ENCODE peak calls at places on chromosomes 12 and 14, in ten cellular contexts. One of them, this sample, is unnamed.

GRCh38 chr14:103538291-103539055 is 9.5 kb downstream of the TRMT61A start:
- DNase-seq in GM12864: no peak
- DNase-seq in NCI-H2081: no peak
- DNase-seq in hippocampal formation: no peak
- DNase-seq in H54: no peak
- DNase-seq in fibroblast of mammary gland: no peak
- DNase-seq in stimulated activated CD4-positive, alpha-beta T cell treated with anti-CD3 and anti-CD28 coated beads, Interleukin-4, amount 100 ng/mL, for 48 hours: no peak
- DNase-seq in fibroblast of lung: no peak
- DNase-seq in NCI-H2107: no peak
- DNase-seq in cardiac fibroblast: no peak
- DNase-seq in this sample: no peak

GRCh38 chr12:128365831-128366231 is 98.9 kb downstream of the TMEM132C start:
- DNase-seq in GM12864: no peak
- DNase-seq in NCI-H2081: no peak
- DNase-seq in hippocampal formation: peak; percentile 10
- DNase-seq in H54: no peak
- DNase-seq in fibroblast of mammary gland: no peak
- DNase-seq in stimulated activated CD4-positive, alpha-beta T cell treated with anti-CD3 and anti-CD28 coated beads, Interleukin-4, amount 100 ng/mL, for 48 hours: no peak
- DNase-seq in fibroblast of lung: no peak
- DNase-seq in NCI-H2107: no peak
- DNase-seq in cardiac fibroblast: no peak
- DNase-seq in this sample: no peak

GRCh38 chr12:18415227-18415626 is 153.9 kb downstream of the PIK3C2G start:
- DNase-seq in GM12864: no peak
- DNase-seq in NCI-H2081: no peak
- DNase-seq in hippocampal formation: no peak
- DNase-seq in H54: no peak
- DNase-seq in fibroblast of mammary gland: no peak
- DNase-seq in stimulated activated CD4-positive, alpha-beta T cell treated with anti-CD3 and anti-CD28 coated beads, Interleukin-4, amount 100 ng/mL, for 48 hours: no peak
- DNase-seq in fibroblast of lung: no peak
- DNase-seq in NCI-H2107: no peak
- DNase-seq in cardiac fibroblast: no peak
- DNase-seq in this sample: no peak

GRCh38 chr14:99064262-99064954 is 207.6 kb downstream of the BCL11B start:
- DNase-seq in GM12864: no peak
- DNase-seq in NCI-H2081: no peak
- DNase-seq in hippocampal formation: no peak
- DNase-seq in H54: no peak
- DNase-seq in fibroblast of mammary gland: no peak
- DNase-seq in stimulated activated CD4-positive, alpha-beta T cell treated with anti-CD3 and anti-CD28 coated beads, Interleukin-4, amount 100 ng/mL, for 48 hours: no peak
- DNase-seq in fibroblast of lung: peak; percentile 44
- DNase-seq in NCI-H2107: no peak
- DNase-seq in cardiac fibroblast: no peak
- DNase-seq in this sample: no peak

GRCh38 chr14:102389261-102389660 is 26.5 kb downstream of the TECPR2 start:
- DNase-seq in GM12864: no peak
- DNase-seq in NCI-H2081: no peak
- DNase-seq in hippocampal formation: no peak
- DNase-seq in H54: no peak
- DNase-seq in fibroblast of mammary gland: no peak
- DNase-seq in stimulated activated CD4-positive, alpha-beta T cell treated with anti-CD3 and anti-CD28 coated beads, Interleukin-4, amount 100 ng/mL, for 48 hours: no peak
- DNase-seq in fibroblast of lung: no peak
- DNase-seq in NCI-H2107: no peak
- DNase-seq in cardiac fibroblast: no peak
- DNase-seq in this sample: no peak

GRCh38 chr12:63846249-63846967 is 1.9 kb downstream of the SRGAP1 start:
- DNase-seq in GM12864: no peak
- DNase-seq in NCI-H2081: peak; percentile 32
- DNase-seq in hippocampal formation: no peak
- DNase-seq in H54: no peak
- DNase-seq in fibroblast of mammary gland: peak; percentile 25
- DNase-seq in stimulated activated CD4-positive, alpha-beta T cell treated with anti-CD3 and anti-CD28 coated beads, Interleukin-4, amount 100 ng/mL, for 48 hours: no peak
- DNase-seq in fibroblast of lung: no peak
- DNase-seq in NCI-H2107: no peak
- DNase-seq in cardiac fibroblast: no peak
- DNase-seq in this sample: no peak

GRCh38 chr14:101074124-101075024 is 170.9 kb upstream of the RTL1 start:
- DNase-seq in GM12864: no peak
- DNase-seq in NCI-H2081: no peak
- DNase-seq in hippocampal formation: no peak
- DNase-seq in H54: no peak
- DNase-seq in fibroblast of mammary gland: no peak
- DNase-seq in stimulated activated CD4-positive, alpha-beta T cell treated with anti-CD3 and anti-CD28 coated beads, Interleukin-4, amount 100 ng/mL, for 48 hours: no peak
- DNase-seq in fibroblast of lung: no peak
- DNase-seq in NCI-H2107: no peak
- DNase-seq in cardiac fibroblast: no peak
- DNase-seq in this sample: no peak

GRCh38 chr12:118137148-118137678 is 1.3 kb downstream of the PEBP1 start:
- DNase-seq in GM12864: no peak
- DNase-seq in NCI-H2081: no peak
- DNase-seq in hippocampal formation: no peak
- DNase-seq in H54: no peak
- DNase-seq in fibroblast of mammary gland: no peak
- DNase-seq in stimulated activated CD4-positive, alpha-beta T cell treated with anti-CD3 and anti-CD28 coated beads, Interleukin-4, amount 100 ng/mL, for 48 hours: no peak
- DNase-seq in fibroblast of lung: no peak
- DNase-seq in NCI-H2107: no peak
- DNase-seq in cardiac fibroblast: no peak
- DNase-seq in this sample: no peak

GRCh38 chr12:39905152-39905551 is 200.7 kb downstream of the SLC2A13 start:
- DNase-seq in GM12864: no peak
- DNase-seq in NCI-H2081: no peak
- DNase-seq in hippocampal formation: peak; percentile 28
- DNase-seq in H54: no peak
- DNase-seq in fibroblast of mammary gland: peak; percentile 86
- DNase-seq in stimulated activated CD4-positive, alpha-beta T cell treated with anti-CD3 and anti-CD28 coated beads, Interleukin-4, amount 100 ng/mL, for 48 hours: no peak
- DNase-seq in fibroblast of lung: peak; percentile 64
- DNase-seq in NCI-H2107: no peak
- DNase-seq in cardiac fibroblast: peak; percentile 39
- DNase-seq in this sample: peak; percentile 77

GRCh38 chr12:66279127-66279712 is 23.1 kb upstream of the HELB start:
- DNase-seq in GM12864: no peak
- DNase-seq in NCI-H2081: no peak
- DNase-seq in hippocampal formation: no peak
- DNase-seq in H54: no peak
- DNase-seq in fibroblast of mammary gland: peak; percentile 29
- DNase-seq in stimulated activated CD4-positive, alpha-beta T cell treated with anti-CD3 and anti-CD28 coated beads, Interleukin-4, amount 100 ng/mL, for 48 hours: no peak
- DNase-seq in fibroblast of lung: peak; percentile 7
- DNase-seq in NCI-H2107: peak; percentile 7
- DNase-seq in cardiac fibroblast: peak; percentile 41
- DNase-seq in this sample: no peak

GRCh38 chr14:33475623-33476022 is 475.3 kb downstream of the EGLN3 start:
- DNase-seq in GM12864: peak; percentile 7
- DNase-seq in NCI-H2081: peak; percentile 65
- DNase-seq in hippocampal formation: peak; percentile 29
- DNase-seq in H54: peak; percentile 2
- DNase-seq in fibroblast of mammary gland: peak; percentile 17
- DNase-seq in stimulated activated CD4-positive, alpha-beta T cell treated with anti-CD3 and anti-CD28 coated beads, Interleukin-4, amount 100 ng/mL, for 48 hours: peak; percentile 1
- DNase-seq in fibroblast of lung: peak; percentile 41
- DNase-seq in NCI-H2107: peak; percentile 70
- DNase-seq in cardiac fibroblast: peak; percentile 57
- DNase-seq in this sample: no peak

GRCh38 chr14:92719421-92719820 is 29.0 kb downstream of the LGMN start:
- DNase-seq in GM12864: no peak
- DNase-seq in NCI-H2081: no peak
- DNase-seq in hippocampal formation: no peak
- DNase-seq in H54: no peak
- DNase-seq in fibroblast of mammary gland: peak; percentile 89
- DNase-seq in stimulated activated CD4-positive, alpha-beta T cell treated with anti-CD3 and anti-CD28 coated beads, Interleukin-4, amount 100 ng/mL, for 48 hours: no peak
- DNase-seq in fibroblast of lung: no peak
- DNase-seq in NCI-H2107: no peak
- DNase-seq in cardiac fibroblast: peak; percentile 78
- DNase-seq in this sample: no peak

GRCh38 chr14:101707285-101707842 is 54.1 kb upstream of the PPP2R5C start:
- DNase-seq in GM12864: peak; percentile 57
- DNase-seq in NCI-H2081: peak; percentile 80
- DNase-seq in hippocampal formation: peak; percentile 75
- DNase-seq in H54: peak; percentile 61
- DNase-seq in fibroblast of mammary gland: peak; percentile 83
- DNase-seq in stimulated activated CD4-positive, alpha-beta T cell treated with anti-CD3 and anti-CD28 coated beads, Interleukin-4, amount 100 ng/mL, for 48 hours: peak; percentile 32
- DNase-seq in fibroblast of lung: peak; percentile 73
- DNase-seq in NCI-H2107: peak; percentile 83
- DNase-seq in cardiac fibroblast: peak; percentile 90
- DNase-seq in this sample: peak; percentile 59

GRCh38 chr14:66610154-66610563 is 102.2 kb downstream of the GPHN start:
- DNase-seq in GM12864: no peak
- DNase-seq in NCI-H2081: no peak
- DNase-seq in hippocampal formation: no peak
- DNase-seq in H54: no peak
- DNase-seq in fibroblast of mammary gland: peak; percentile 29
- DNase-seq in stimulated activated CD4-positive, alpha-beta T cell treated with anti-CD3 and anti-CD28 coated beads, Interleukin-4, amount 100 ng/mL, for 48 hours: no peak
- DNase-seq in fibroblast of lung: no peak
- DNase-seq in NCI-H2107: no peak
- DNase-seq in cardiac fibroblast: peak; percentile 40
- DNase-seq in this sample: no peak

GRCh38 chr14:56491299-56492285 is 88.0 kb upstream of the TMEM260 start:
- DNase-seq in GM12864: peak; percentile 19
- DNase-seq in NCI-H2081: peak; percentile 71
- DNase-seq in hippocampal formation: peak; percentile 36
- DNase-seq in H54: no peak
- DNase-seq in fibroblast of mammary gland: peak; percentile 56
- DNase-seq in stimulated activated CD4-positive, alpha-beta T cell treated with anti-CD3 and anti-CD28 coated beads, Interleukin-4, amount 100 ng/mL, for 48 hours: no peak
- DNase-seq in fibroblast of lung: peak; percentile 43
- DNase-seq in NCI-H2107: peak; percentile 57
- DNase-seq in cardiac fibroblast: peak; percentile 65
- DNase-seq in this sample: peak; percentile 28

GRCh38 chr14:92035890-92036289 is 4.0 kb downstream of the TRIP11 start:
- DNase-seq in GM12864: no peak
- DNase-seq in NCI-H2081: peak; percentile 17
- DNase-seq in hippocampal formation: no peak
- DNase-seq in H54: no peak
- DNase-seq in fibroblast of mammary gland: no peak
- DNase-seq in stimulated activated CD4-positive, alpha-beta T cell treated with anti-CD3 and anti-CD28 coated beads, Interleukin-4, amount 100 ng/mL, for 48 hours: no peak
- DNase-seq in fibroblast of lung: no peak
- DNase-seq in NCI-H2107: peak; percentile 56
- DNase-seq in cardiac fibroblast: no peak
- DNase-seq in this sample: no peak

GRCh38 chr14:101502761-101503392 is 58.4 kb upstream of the DIO3 start:
- DNase-seq in GM12864: no peak
- DNase-seq in NCI-H2081: no peak
- DNase-seq in hippocampal formation: no peak
- DNase-seq in H54: no peak
- DNase-seq in fibroblast of mammary gland: no peak
- DNase-seq in stimulated activated CD4-positive, alpha-beta T cell treated with anti-CD3 and anti-CD28 coated beads, Interleukin-4, amount 100 ng/mL, for 48 hours: no peak
- DNase-seq in fibroblast of lung: no peak
- DNase-seq in NCI-H2107: no peak
- DNase-seq in cardiac fibroblast: no peak
- DNase-seq in this sample: no peak

GRCh38 chr12:6936642-6937480 is 6.8 kb upstream of the RNU7-1 start:
- DNase-seq in GM12864: no peak
- DNase-seq in NCI-H2081: peak; percentile 10
- DNase-seq in hippocampal formation: no peak
- DNase-seq in H54: no peak
- DNase-seq in fibroblast of mammary gland: no peak
- DNase-seq in stimulated activated CD4-positive, alpha-beta T cell treated with anti-CD3 and anti-CD28 coated beads, Interleukin-4, amount 100 ng/mL, for 48 hours: peak; percentile 50
- DNase-seq in fibroblast of lung: no peak
- DNase-seq in NCI-H2107: no peak
- DNase-seq in cardiac fibroblast: no peak
- DNase-seq in this sample: no peak

GRCh38 chr14:33809456-33809855 is 141.4 kb downstream of the EGLN3 start:
- DNase-seq in GM12864: no peak
- DNase-seq in NCI-H2081: no peak
- DNase-seq in hippocampal formation: no peak
- DNase-seq in H54: no peak
- DNase-seq in fibroblast of mammary gland: no peak
- DNase-seq in stimulated activated CD4-positive, alpha-beta T cell treated with anti-CD3 and anti-CD28 coated beads, Interleukin-4, amount 100 ng/mL, for 48 hours: no peak
- DNase-seq in fibroblast of lung: no peak
- DNase-seq in NCI-H2107: no peak
- DNase-seq in cardiac fibroblast: no peak
- DNase-seq in this sample: no peak

GRCh38 chr14:89033756-89034155 is 209.3 kb downstream of the TTC8 start:
- DNase-seq in GM12864: no peak
- DNase-seq in NCI-H2081: no peak
- DNase-seq in hippocampal formation: no peak
- DNase-seq in H54: no peak
- DNase-seq in fibroblast of mammary gland: no peak
- DNase-seq in stimulated activated CD4-positive, alpha-beta T cell treated with anti-CD3 and anti-CD28 coated beads, Interleukin-4, amount 100 ng/mL, for 48 hours: no peak
- DNase-seq in fibroblast of lung: no peak
- DNase-seq in NCI-H2107: no peak
- DNase-seq in cardiac fibroblast: no peak
- DNase-seq in this sample: no peak

GRCh38 chr14:42174357-42174756 is 567.7 kb downstream of the LRFN5 start:
- DNase-seq in GM12864: no peak
- DNase-seq in NCI-H2081: peak; percentile 9
- DNase-seq in hippocampal formation: no peak
- DNase-seq in H54: no peak
- DNase-seq in fibroblast of mammary gland: no peak
- DNase-seq in stimulated activated CD4-positive, alpha-beta T cell treated with anti-CD3 and anti-CD28 coated beads, Interleukin-4, amount 100 ng/mL, for 48 hours: no peak
- DNase-seq in fibroblast of lung: no peak
- DNase-seq in NCI-H2107: peak; percentile 91
- DNase-seq in cardiac fibroblast: no peak
- DNase-seq in this sample: no peak

GRCh38 chr14:63745272-63745671 is 17.4 kb upstream of the SGPP1 start:
- DNase-seq in GM12864: no peak
- DNase-seq in NCI-H2081: no peak
- DNase-seq in hippocampal formation: no peak
- DNase-seq in H54: no peak
- DNase-seq in fibroblast of mammary gland: no peak
- DNase-seq in stimulated activated CD4-positive, alpha-beta T cell treated with anti-CD3 and anti-CD28 coated beads, Interleukin-4, amount 100 ng/mL, for 48 hours: no peak
- DNase-seq in fibroblast of lung: no peak
- DNase-seq in NCI-H2107: no peak
- DNase-seq in cardiac fibroblast: no peak
- DNase-seq in this sample: no peak

GRCh38 chr14:38578278-38578681 is 322.4 kb upstream of the CLEC14A start:
- DNase-seq in GM12864: no peak
- DNase-seq in NCI-H2081: no peak
- DNase-seq in hippocampal formation: no peak
- DNase-seq in H54: no peak
- DNase-seq in fibroblast of mammary gland: peak; percentile 42
- DNase-seq in stimulated activated CD4-positive, alpha-beta T cell treated with anti-CD3 and anti-CD28 coated beads, Interleukin-4, amount 100 ng/mL, for 48 hours: no peak
- DNase-seq in fibroblast of lung: peak; percentile 1
- DNase-seq in NCI-H2107: no peak
- DNase-seq in cardiac fibroblast: peak; percentile 52
- DNase-seq in this sample: no peak

GRCh38 chr14:77183896-77184295 is 2.3 kb downstream of the TMEM63C start:
- DNase-seq in GM12864: no peak
- DNase-seq in NCI-H2081: no peak
- DNase-seq in hippocampal formation: no peak
- DNase-seq in H54: no peak
- DNase-seq in fibroblast of mammary gland: no peak
- DNase-seq in stimulated activated CD4-positive, alpha-beta T cell treated with anti-CD3 and anti-CD28 coated beads, Interleukin-4, amount 100 ng/mL, for 48 hours: no peak
- DNase-seq in fibroblast of lung: no peak
- DNase-seq in NCI-H2107: no peak
- DNase-seq in cardiac fibroblast: no peak
- DNase-seq in this sample: no peak

GRCh38 chr14:93994919-93995682 is 2.0 kb upstream of the CCDC197 start:
- DNase-seq in GM12864: no peak
- DNase-seq in NCI-H2081: no peak
- DNase-seq in hippocampal formation: no peak
- DNase-seq in H54: peak; percentile 87
- DNase-seq in fibroblast of mammary gland: peak; percentile 86
- DNase-seq in stimulated activated CD4-positive, alpha-beta T cell treated with anti-CD3 and anti-CD28 coated beads, Interleukin-4, amount 100 ng/mL, for 48 hours: peak; percentile 67
- DNase-seq in fibroblast of lung: peak; percentile 96
- DNase-seq in NCI-H2107: no peak
- DNase-seq in cardiac fibroblast: peak; percentile 63
- DNase-seq in this sample: no peak

GRCh38 chr14:90288646-90289355 is 32.4 kb downstream of the PSMC1 start:
- DNase-seq in GM12864: no peak
- DNase-seq in NCI-H2081: peak; percentile 63
- DNase-seq in hippocampal formation: no peak
- DNase-seq in H54: no peak
- DNase-seq in fibroblast of mammary gland: no peak
- DNase-seq in stimulated activated CD4-positive, alpha-beta T cell treated with anti-CD3 and anti-CD28 coated beads, Interleukin-4, amount 100 ng/mL, for 48 hours: no peak
- DNase-seq in fibroblast of lung: no peak
- DNase-seq in NCI-H2107: no peak
- DNase-seq in cardiac fibroblast: no peak
- DNase-seq in this sample: no peak

GRCh38 chr14:55628426-55628825 is 48.4 kb downstream of the KTN1 start:
- DNase-seq in GM12864: no peak
- DNase-seq in NCI-H2081: no peak
- DNase-seq in hippocampal formation: no peak
- DNase-seq in H54: no peak
- DNase-seq in fibroblast of mammary gland: peak; percentile 7
- DNase-seq in stimulated activated CD4-positive, alpha-beta T cell treated with anti-CD3 and anti-CD28 coated beads, Interleukin-4, amount 100 ng/mL, for 48 hours: no peak
- DNase-seq in fibroblast of lung: no peak
- DNase-seq in NCI-H2107: no peak
- DNase-seq in cardiac fibroblast: peak; percentile 13
- DNase-seq in this sample: no peak

GRCh38 chr14:105065280-105066228 is at the start of gene GPR132:
- DNase-seq in GM12864: peak; percentile 96
- DNase-seq in NCI-H2081: no peak
- DNase-seq in hippocampal formation: no peak
- DNase-seq in H54: no peak
- DNase-seq in fibroblast of mammary gland: no peak
- DNase-seq in stimulated activated CD4-positive, alpha-beta T cell treated with anti-CD3 and anti-CD28 coated beads, Interleukin-4, amount 100 ng/mL, for 48 hours: peak; percentile 80
- DNase-seq in fibroblast of lung: peak; percentile 54
- DNase-seq in NCI-H2107: no peak
- DNase-seq in cardiac fibroblast: no peak
- DNase-seq in this sample: no peak